ENCODE peak calls at places on chromosomes 3 and 15, in eight cellular contexts. J, H, L, C, T, K, B and S are unnamed samples.

GRCh38 chr15:65184305-65184943 is 718 bp downstream of the CLPX start:
- DNase-seq in L (peak; percentile 82), C (peak; percentile 35), H (peak; percentile 39), J (peak; percentile 37), T (peak; percentile 27), B (peak; percentile 57), K (peak; percentile 64), S (no peak)

GRCh38 chr3:179037361-179037760 is 34.2 kb downstream of the ZMAT3 start:
- DNase-seq in C (no peak), K (peak; percentile 77), B (peak; percentile 85), T (peak; percentile 95), J (peak; percentile 68), L (peak; percentile 59), H (no peak), S (peak; percentile 98)

GRCh38 chr15:92648190-92648875 is 7.2 kb downstream of the FAM174B start:
- DNase-seq in B (no peak), L (no peak), J (no peak), H (no peak), C (no peak), K (no peak), T (no peak), S (no peak)

GRCh38 chr3:137347132-137347531 is 389.3 kb downstream of the IL20RB start:
- DNase-seq in J (no peak), K (no peak), B (no peak), H (no peak), T (no peak), C (no peak), L (no peak), S (no peak)

GRCh38 chr15:63487076-63487757 is 17.2 kb upstream of the USP3 start:
- DNase-seq in K (peak; percentile 88), B (peak; percentile 66), H (peak; percentile 79), L (peak; percentile 97), T (peak; percentile 27), J (no peak), C (peak; percentile 79), S (no peak)

GRCh38 chr3:124843496-124843895 is 43.7 kb downstream of the ITGB5 start:
- DNase-seq in T (no peak), K (no peak), C (no peak), B (no peak), J (no peak), H (no peak), L (no peak), S (no peak)

GRCh38 chr3:11582123-11582968 is 61.4 kb downstream of the VGLL4 start:
- DNase-seq in L (no peak), H (no peak), K (peak; percentile 77), C (no peak), J (peak; percentile 79), T (peak; percentile 90), B (peak; percentile 94), S (no peak)

GRCh38 chr15:67955256-67955655 is 98.9 kb upstream of the PIAS1 start:
- DNase-seq in B (no peak), L (no peak), C (no peak), T (no peak), K (no peak), H (no peak), J (no peak), S (no peak)

GRCh38 chr3:36813320-36813719 is 49.0 kb upstream of the DCLK3 start:
- DNase-seq in K (peak; percentile 50), B (no peak), C (no peak), T (no peak), L (no peak), J (no peak), H (no peak), S (no peak)

GRCh38 chr15:42024303-42024702 is 3.5 kb upstream of the PLA2G4E start:
- DNase-seq in K (no peak), C (no peak), H (peak; percentile 37), T (no peak), B (no peak), J (no peak), L (peak; percentile 23), S (no peak)

GRCh38 chr3:107752202-107752990 is 229.6 kb downstream of the BBX start:
- DNase-seq in J (peak; percentile 8), T (peak; percentile 9), B (peak; percentile 33), H (peak; percentile 60), L (no peak), C (no peak), K (no peak), S (no peak)

GRCh38 chr15:59437473-59437776 is 561 bp upstream of the FAM81A start:
- DNase-seq in K (no peak), C (no peak), H (no peak), B (no peak), L (no peak), T (no peak), J (no peak), S (no peak)

GRCh38 chr3:50474717-50475116 is 28.7 kb downstream of the CACNA2D2 start:
- DNase-seq in C (no peak), L (no peak), T (peak; percentile 16), B (peak; percentile 15), K (no peak), H (peak; percentile 18), J (peak; percentile 34), S (no peak)

GRCh38 chr3:134291300-134292254 is 40.9 kb upstream of the RYK start:
- DNase-seq in J (peak; percentile 75), C (no peak), L (peak; percentile 73), B (peak; percentile 82), T (peak; percentile 69), H (peak; percentile 13), K (no peak), S (no peak)

GRCh38 chr15:97960364-97961066 is at the start of gene ARRDC4:
- DNase-seq in H (peak; percentile 97), C (peak; percentile 97), T (peak; percentile 100), K (peak; percentile 100), L (peak; percentile 99), B (peak; percentile 100), J (peak; percentile 100), S (peak; percentile 100)

GRCh38 chr15:29121369-29121656 is 148.3 kb downstream of the NSMCE3 start:
- DNase-seq in T (no peak), B (no peak), J (no peak), H (no peak), K (no peak), L (no peak), C (no peak), S (no peak)

GRCh38 chr3:149632225-149632624 is 25.6 kb downstream of the WWTR1 start:
- DNase-seq in K (no peak), L (no peak), T (no peak), C (no peak), J (no peak), H (no peak), B (no peak), S (no peak)

GRCh38 chr3:156274791-156275190 is 154.4 kb downstream of the KCNAB1 start:
- DNase-seq in T (no peak), J (no peak), H (no peak), B (no peak), L (no peak), C (no peak), K (no peak), S (no peak)

GRCh38 chr15:59401810-59402569 is 29.3 kb upstream of the MYO1E start:
- DNase-seq in H (no peak), K (no peak), L (no peak), T (no peak), J (no peak), C (no peak), B (no peak), S (no peak)

GRCh38 chr3:29642393-29643033 is 361.6 kb downstream of the RBMS3 start:
- DNase-seq in L (peak; percentile 58), J (peak; percentile 14), T (peak; percentile 81), B (peak; percentile 84), C (no peak), K (no peak), H (peak; percentile 72), S (no peak)

GRCh38 chr15:44132057-44132456 is 63.0 kb downstream of the FRMD5 start:
- DNase-seq in J (no peak), C (no peak), B (no peak), L (no peak), T (no peak), K (no peak), H (no peak), S (no peak)
- TF ChIP-seq CTCF in J (no peak), C (no peak), B (no peak), L (no peak), T (no peak), K (no peak), H (no peak), S (no peak)

GRCh38 chr3:65894126-65894525 is 144.6 kb downstream of the MAGI1 start:
- DNase-seq in B (no peak), T (no peak), L (no peak), H (no peak), C (no peak), K (no peak), J (no peak), S (no peak)

GRCh38 chr3:65889707-65890099 is 149.0 kb downstream of the MAGI1 start:
- DNase-seq in L (no peak), J (no peak), T (no peak), C (no peak), H (no peak), B (no peak), K (no peak), S (no peak)

GRCh38 chr3:65893631-65894030 is 145.1 kb downstream of the MAGI1 start:
- DNase-seq in B (no peak), C (no peak), K (no peak), H (no peak), J (no peak), L (no peak), T (no peak), S (no peak)

GRCh38 chr3:65888980-65889706 is 149.6 kb downstream of the MAGI1 start:
- DNase-seq in H (peak; percentile 61), L (no peak), J (peak; percentile 90), K (no peak), T (peak; percentile 98), B (peak; percentile 97), C (no peak), S (no peak)

DNA sequence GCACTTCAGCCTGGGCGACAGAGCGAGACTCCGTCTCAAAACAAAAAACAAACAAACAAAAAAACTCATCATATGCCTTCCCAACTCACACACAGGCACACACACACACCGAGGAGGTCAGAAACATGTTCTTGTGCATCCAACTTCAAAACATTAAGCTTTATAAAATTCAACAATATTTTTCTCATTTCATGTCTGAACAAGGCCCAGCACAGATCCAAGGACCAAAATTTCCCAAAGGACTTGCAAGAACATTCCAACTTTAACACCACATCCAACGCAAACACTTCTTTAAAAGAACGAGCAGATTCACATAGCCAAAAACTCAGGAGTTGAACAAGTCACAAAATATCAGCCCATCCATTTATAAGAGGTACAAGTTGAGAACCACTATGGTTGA is 148.4 kb downstream of the MAGI1 start:
- DNase-seq in H (no peak), B (no peak), J (no peak), L (no peak), C (no peak), K (no peak), T (no peak), S (no peak)
- TF ChIP-seq CTCF in H (no peak), B (no peak), J (no peak), L (no peak), C (no peak), K (no peak), T (no peak), S (no peak)

GRCh38 chr3:81492048-81492447 is 269.4 kb downstream of the GBE1 start:
- DNase-seq in H (no peak), K (no peak), B (no peak), J (peak; percentile 29), L (no peak), T (no peak), C (no peak), S (no peak)
- TF ChIP-seq CTCF in H (no peak), K (no peak), B (no peak), J (no peak), L (no peak), T (no peak), C (no peak), S (no peak)

GRCh38 chr3:57464801-57465200 is 79.3 kb downstream of the DNAH12 start:
- DNase-seq in T (no peak), H (peak; percentile 53), J (no peak), B (peak; percentile 7), K (no peak), L (no peak), C (no peak), S (no peak)
- TF ChIP-seq CTCF in T (no peak), H (peak; percentile 58), J (no peak), B (no peak), K (no peak), L (no peak), C (peak; percentile 27), S (peak; percentile 60)